ENCODE peak calls at places on chromosomes 7 and 10, in five cellular contexts. W is astrocyte, I is aorta, B is HFF-Myc, Q is foreskin fibroblast. K is an unnamed sample.

GRCh38 chr10:79111846-79112614 is 43.3 kb downstream of the ZMIZ1 start:
- DNase-seq in B (no peak), I (no peak), Q (no peak), W (no peak), K (no peak)

GRCh38 chr10:100554902-100555301 is 19.2 kb downstream of the HIF1AN start:
- DNase-seq in I (no peak), W (no peak), Q (no peak), B (no peak), K (no peak)

GRCh38 chr10:63266337-63267327 is 133.5 kb downstream of the NRBF2 start:
- DNase-seq in I (no peak), B (no peak), Q (no peak), W (no peak), K (no peak)

GRCh38 chr7:106234425-106234824 is 50.4 kb downstream of the NAMPT start:
- DNase-seq in B (no peak), Q (no peak), I (no peak), W (no peak), K (no peak)

GRCh38 chr7:45865594-45866410 is 7.1 kb downstream of the CCDC201 start:
- DNase-seq in B (no peak), I (no peak), W (no peak), Q (no peak), K (peak)

GRCh38 chr7:49596701-49597491 is 176.5 kb upstream of the VWC2 start:
- DNase-seq in W (no peak), I (no peak), B (no peak), Q (no peak), K (no peak)

GRCh38 chr7:129213828-129214227 is 11.0 kb upstream of the AHCYL2 start:
- DNase-seq in W (no peak), B (no peak), Q (no peak), I (no peak), K (no peak)

GRCh38 chr7:139094596-139094995 is 14.9 kb downstream of the ZC3HAV1 start:
- DNase-seq in Q (no peak), B (no peak), W (no peak), I (no peak), K (no peak)

GRCh38 chr10:103799341-103799740 is 56.0 kb downstream of the SH3PXD2A start:
- DNase-seq in B (no peak), Q (no peak), W (no peak), I (no peak), K (no peak)

GRCh38 chr7:88964418-88964817 is 168.9 kb upstream of the TEX47 start:
- DNase-seq in I (no peak), W (no peak), B (no peak), Q (no peak), K (no peak)

GRCh38 chr10:27784272-27784671 is 38.7 kb upstream of the MKX start:
- DNase-seq in W (no peak), I (no peak), Q (no peak), B (no peak), K (no peak)

GRCh38 chr10:71216363-71216695 is 4.0 kb downstream of the UNC5B start:
- DNase-seq in W (no peak), B (no peak), Q (no peak), I (no peak), K (no peak)

GRCh38 chr7:45000096-45001032 is at the start of gene CCM2:
- DNase-seq in Q (peak), W (peak), B (no peak), I (peak), K (peak)

GRCh38 chr7:90402785-90403173 is 482 bp upstream of the CLDN12 start:
- DNase-seq in Q (no peak), I (no peak), W (no peak), B (no peak), K (no peak)

GRCh38 chr7:15485431-15485830 is 76.4 kb downstream of the AGMO start:
- DNase-seq in B (no peak), I (no peak), Q (no peak), W (no peak), K (no peak)

GRCh38 chr7:36264123-36264916 is 111.3 kb downstream of the EEPD1 start:
- DNase-seq in Q (no peak), B (no peak), I (peak), W (no peak), K (no peak)

GRCh38 chr7:157712666-157713235 is 375.9 kb downstream of the DNAJB6 start:
- DNase-seq in I (no peak), B (no peak), Q (no peak), W (no peak), K (no peak)

GRCh38 chr10:62475531-62475930 is 101.4 kb downstream of the ZNF365 start:
- DNase-seq in B (no peak), I (no peak), W (no peak), Q (peak), K (no peak)

GRCh38 chr10:125772112-125772863 is 3.3 kb downstream of the MMP21 start:
- DNase-seq in W (no peak), Q (no peak), B (no peak), I (no peak), K (no peak)

GRCh38 chr7:12303507-12303906 is 92.4 kb downstream of the TMEM106B start:
- DNase-seq in W (peak), Q (no peak), B (no peak), I (no peak), K (no peak)

GRCh38 chr10:24716295-24716694 is 7.4 kb downstream of the ARHGAP21 start:
- DNase-seq in W (no peak), B (no peak), I (no peak), Q (no peak), K (peak)

GRCh38 chr7:22452142-22452763 is 47.7 kb downstream of the STEAP1B start:
- DNase-seq in W (peak), Q (no peak), B (no peak), I (no peak), K (peak)

GRCh38 chr7:158973941-158974785 is 117.8 kb downstream of the DYNC2I1 start:
- DNase-seq in B (no peak), Q (no peak), I (no peak), W (no peak), K (no peak)

GRCh38 chr7:158973440-158973839 is 117.1 kb downstream of the DYNC2I1 start:
- DNase-seq in Q (no peak), I (no peak), B (no peak), W (no peak), K (no peak)

GRCh38 chr7:158976468-158976848 is 120.1 kb downstream of the DYNC2I1 start:
- DNase-seq in B (no peak), I (no peak), Q (peak), W (no peak), K (no peak)

GRCh38 chr7:158976849-158977593 is 120.7 kb downstream of the DYNC2I1 start:
- DNase-seq in I (peak), Q (peak), W (peak), B (peak), K (peak)

DNA sequence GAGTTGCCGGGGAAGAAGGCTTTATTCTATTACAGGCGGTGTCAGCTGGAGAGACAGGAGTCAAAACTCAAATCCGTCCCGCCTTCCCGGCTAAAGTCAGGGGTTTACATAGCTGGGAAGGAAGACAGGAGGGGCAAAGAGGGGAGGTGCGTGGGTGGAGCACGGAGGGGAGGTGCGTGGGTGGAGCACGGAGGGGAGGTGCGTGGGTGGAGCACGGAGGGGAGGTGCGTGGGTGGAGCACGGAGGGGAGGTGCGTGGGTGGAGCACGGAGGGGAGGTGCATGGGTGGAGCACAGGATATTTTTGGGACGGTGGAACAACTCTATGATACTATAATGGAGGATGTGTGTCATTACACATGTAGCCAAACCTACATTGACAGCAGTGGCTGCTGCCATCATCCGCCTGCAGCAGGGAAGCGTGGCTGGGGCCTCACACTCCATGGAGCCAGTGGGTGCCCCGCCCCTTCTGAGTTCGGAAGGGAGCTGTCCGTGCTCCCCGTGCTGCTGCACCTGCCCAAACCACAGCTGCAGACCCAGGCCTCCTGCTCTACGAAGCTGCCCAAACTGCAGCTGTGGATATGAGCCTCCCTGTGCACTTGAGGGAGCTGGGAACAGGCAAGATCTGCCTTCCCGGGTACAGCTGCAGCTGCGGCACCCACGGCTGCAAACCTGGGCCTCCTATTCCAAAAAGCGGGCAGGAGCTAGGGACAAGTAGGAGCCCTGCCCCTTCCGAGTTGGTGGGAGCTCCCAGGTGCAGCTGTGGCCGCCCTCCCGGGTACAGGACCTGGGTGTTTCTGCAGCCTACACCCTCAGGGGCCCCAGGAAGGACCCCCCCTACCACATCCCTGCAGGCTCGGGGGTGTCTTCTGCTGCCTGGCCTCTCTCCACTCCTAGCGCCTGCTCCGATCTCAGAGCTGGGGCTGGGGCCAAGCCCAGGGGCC is 119.4 kb downstream of the DYNC2I1 start:
- DNase-seq in W (no peak), Q (no peak), I (no peak), B (no peak), K (no peak)
- H3K4me3 ChIP-seq in W (no peak), Q (no peak), I (no peak), B (no peak), K (no peak)

DNA sequence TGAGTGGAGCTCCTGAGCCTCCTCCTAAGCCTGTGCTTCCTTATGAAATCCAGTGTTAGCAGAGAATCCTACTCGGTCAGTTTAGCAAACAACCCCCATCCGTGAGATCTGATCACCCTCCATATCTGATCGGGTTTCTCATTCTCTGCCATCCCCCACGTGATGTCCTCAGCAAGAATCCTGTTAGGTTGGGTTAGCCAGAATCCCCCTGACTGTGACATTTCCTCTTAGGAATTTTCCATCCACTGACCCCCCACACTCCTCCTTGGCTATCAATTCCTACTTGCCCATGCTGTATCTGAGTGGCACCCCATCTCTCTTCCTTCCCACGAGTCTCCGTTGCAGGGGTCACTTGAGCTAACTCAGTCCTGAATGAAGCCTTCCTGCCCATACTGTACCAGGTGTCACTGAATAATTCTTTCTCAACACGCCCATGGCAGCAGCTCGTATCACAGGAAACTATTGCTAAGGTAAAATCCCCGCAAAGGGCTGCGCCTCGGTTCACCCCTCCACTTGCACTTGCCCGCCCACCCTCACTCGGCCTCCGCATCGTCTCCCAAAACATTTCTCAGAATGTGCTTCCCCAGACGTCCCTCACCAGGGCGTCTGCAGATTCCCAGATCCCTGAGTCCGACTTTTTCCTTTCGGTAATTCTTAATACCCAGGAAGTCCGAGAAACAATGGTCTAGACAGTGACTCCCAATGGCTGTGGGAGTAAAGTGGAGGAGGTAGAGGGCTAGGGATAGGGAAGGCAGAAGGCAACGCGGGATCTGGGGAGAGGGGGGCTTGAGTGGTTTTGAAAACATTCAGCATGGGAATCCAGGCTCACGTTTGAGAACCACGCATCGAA is 44.0 kb downstream of the MYOF start:
- DNase-seq in B (no peak), I (no peak), Q (peak), W (peak), K (no peak)
- H3K4me3 ChIP-seq in B (peak), I (no peak), Q (peak), W (peak), K (no peak)

GRCh38 chr10:21171197-21171935 is 274.3 kb upstream of the NEBL start:
- DNase-seq in Q (no peak), I (no peak), W (no peak), B (no peak), K (no peak)
- H3K4me3 ChIP-seq in Q (no peak), I (no peak), W (no peak), B (no peak), K (no peak)

DNA sequence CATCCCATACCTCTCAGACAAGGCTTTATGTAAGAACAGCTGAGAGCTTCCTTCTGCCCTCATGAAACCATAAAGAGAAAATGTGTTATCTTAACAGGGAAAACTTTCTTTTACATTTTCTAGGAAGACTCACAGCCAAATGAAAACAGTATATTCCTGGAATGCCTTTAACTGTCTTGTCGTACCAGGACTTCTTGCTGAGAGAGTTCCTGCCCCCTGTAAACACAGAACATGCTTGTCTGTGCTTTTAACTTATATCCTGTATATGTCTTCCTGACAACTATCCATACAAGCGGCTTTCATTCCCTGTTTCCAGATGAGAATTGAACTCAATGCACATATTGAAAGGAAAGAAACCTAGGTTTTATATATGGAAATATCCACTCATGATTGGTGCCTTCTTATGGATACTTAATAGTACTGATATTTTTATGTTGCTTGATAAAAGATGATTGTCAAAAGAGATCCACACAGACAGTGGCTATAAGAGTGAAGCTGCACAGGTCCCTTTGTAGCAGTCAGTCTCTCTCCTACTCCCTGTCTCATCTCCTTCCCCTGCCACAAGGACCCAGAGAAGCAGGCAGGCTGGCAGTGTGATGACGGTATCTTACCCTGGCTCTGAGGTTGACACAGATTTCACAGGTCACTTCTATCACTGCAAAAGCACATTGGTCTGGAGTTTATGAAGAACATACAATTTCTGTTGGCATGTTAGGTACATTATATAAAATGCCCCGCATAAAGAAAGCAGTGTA is 64.6 kb upstream of the AHR start:
- DNase-seq in B (no peak), I (no peak), Q (no peak), W (no peak), K (no peak)
- H3K4me3 ChIP-seq in B (no peak), I (no peak), Q (no peak), W (no peak), K (no peak)

DNA sequence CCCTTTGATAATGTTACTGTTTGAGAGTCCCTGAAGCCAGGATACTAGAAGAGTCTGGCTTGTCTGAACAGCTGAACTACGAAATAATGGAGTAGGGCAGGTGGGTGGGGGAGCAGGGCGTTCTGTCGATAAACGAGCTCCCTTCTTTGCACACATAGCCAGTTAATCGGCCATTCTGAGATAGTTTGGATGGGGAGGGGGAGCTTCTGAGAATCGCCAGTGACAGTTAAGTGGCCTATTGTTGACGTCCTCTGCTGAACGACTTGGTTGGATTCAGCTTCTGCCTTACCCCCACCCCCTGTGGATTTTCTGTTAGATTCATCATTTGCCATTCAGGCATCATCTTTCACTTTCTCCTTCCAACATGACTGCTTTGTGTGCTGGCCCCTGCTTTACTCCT is 490 bp downstream of the CPA5 start:
- DNase-seq in W (no peak), I (no peak), B (no peak), Q (no peak), K (no peak)
- H3K4me3 ChIP-seq in W (peak), I (no peak), B (no peak), Q (no peak), K (no peak)

DNA sequence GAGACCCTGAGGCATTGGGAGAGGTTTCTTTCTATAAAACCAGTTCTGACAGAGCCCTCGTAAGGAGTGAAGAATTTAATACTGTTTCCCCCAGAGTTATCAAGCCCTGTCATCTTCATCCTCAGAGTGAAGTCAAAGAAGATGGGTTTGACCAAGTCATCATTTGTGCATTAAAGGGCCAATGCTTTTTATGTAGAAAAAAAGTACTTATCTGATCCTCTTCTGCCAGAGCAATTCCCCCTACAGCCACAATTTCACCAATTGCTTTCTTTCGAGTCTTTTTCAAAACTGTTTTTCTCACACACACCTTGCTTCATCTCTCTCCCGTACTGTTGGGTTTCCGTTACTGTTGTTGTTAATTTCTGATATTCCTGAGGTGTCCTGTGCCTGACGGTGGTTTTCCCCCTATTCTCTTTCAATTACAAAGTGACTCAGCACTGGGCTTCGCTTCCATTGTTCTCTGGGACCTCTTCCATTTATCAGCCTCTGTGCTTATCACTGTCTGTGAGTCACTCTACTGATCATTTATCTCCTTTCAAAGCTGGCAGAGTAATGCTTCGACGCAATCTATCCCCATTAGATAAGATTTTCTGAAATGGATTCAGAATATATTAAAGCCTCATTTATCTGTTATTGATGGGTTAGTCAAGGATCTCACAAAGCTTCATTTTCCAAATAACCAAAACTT is 679.0 kb downstream of the SDK1 start:
- DNase-seq in W (peak), Q (no peak), I (no peak), B (no peak), K (no peak)
- H3K4me3 ChIP-seq in W (no peak), Q (no peak), I (no peak), B (no peak), K (no peak)

GRCh38 chr10:30963994-30964930 is 67.4 kb downstream of the ZNF438 start:
- DNase-seq in Q (no peak), I (no peak), B (no peak), W (no peak), K (no peak)
- H3K4me3 ChIP-seq in Q (no peak), I (no peak), B (no peak), W (no peak), K (no peak)